ENCODE peak calls at places on chromosomes 16 and 17, in five cellular contexts. One of them, this sample, is unnamed.

GRCh38 chr16:27426423-27427408 is 24.7 kb downstream of the IL21R start:
- DNase-seq in tibial nerve: no peak
- DNase-seq in mucosa of descending colon: no peak
- DNase-seq in heart right ventricle: peak; percentile 8
- DNase-seq in retinal pigment epithelial cell: peak; percentile 33
- DNase-seq in this sample: no peak

GRCh38 chr16:907361-907760 is 63.4 kb downstream of the LMF1 start:
- DNase-seq in tibial nerve: no peak
- DNase-seq in mucosa of descending colon: no peak
- DNase-seq in retinal pigment epithelial cell: no peak
- DNase-seq in heart right ventricle: no peak
- DNase-seq in this sample: no peak

GRCh38 chr16:19138601-19139000 is 24.8 kb downstream of the ITPRIPL2 start:
- DNase-seq in heart right ventricle: peak; percentile 82
- DNase-seq in retinal pigment epithelial cell: no peak
- DNase-seq in mucosa of descending colon: peak; percentile 51
- DNase-seq in tibial nerve: peak; percentile 57
- DNase-seq in this sample: no peak

GRCh38 chr17:69335018-69335417 is 8.1 kb upstream of the ABCA5 start:
- DNase-seq in retinal pigment epithelial cell: peak; percentile 23
- DNase-seq in tibial nerve: no peak
- DNase-seq in mucosa of descending colon: no peak
- DNase-seq in heart right ventricle: no peak
- DNase-seq in this sample: no peak

GRCh38 chr16:27685802-27686201 is 135.9 kb downstream of the KATNIP start:
- DNase-seq in retinal pigment epithelial cell: no peak
- DNase-seq in tibial nerve: no peak
- DNase-seq in heart right ventricle: no peak
- DNase-seq in mucosa of descending colon: no peak
- DNase-seq in this sample: no peak

GRCh38 chr17:43545383-43545632 is 832 bp downstream of the ETV4 start:
- DNase-seq in retinal pigment epithelial cell: no peak
- DNase-seq in heart right ventricle: no peak
- DNase-seq in mucosa of descending colon: no peak
- DNase-seq in tibial nerve: no peak
- DNase-seq in this sample: no peak

GRCh38 chr17:68195667-68196393 is 52.0 kb upstream of the AMZ2 start:
- DNase-seq in mucosa of descending colon: no peak
- DNase-seq in tibial nerve: no peak
- DNase-seq in retinal pigment epithelial cell: no peak
- DNase-seq in heart right ventricle: no peak
- DNase-seq in this sample: no peak

GRCh38 chr17:77395609-77396008 is 254.8 kb downstream of the SEC14L1 start:
- DNase-seq in retinal pigment epithelial cell: no peak
- DNase-seq in heart right ventricle: no peak
- DNase-seq in tibial nerve: no peak
- DNase-seq in mucosa of descending colon: no peak
- DNase-seq in this sample: no peak

GRCh38 chr16:54325616-54326265 is 39.2 kb upstream of the IRX3 start:
- DNase-seq in retinal pigment epithelial cell: no peak
- DNase-seq in heart right ventricle: no peak
- DNase-seq in mucosa of descending colon: no peak
- DNase-seq in tibial nerve: no peak
- DNase-seq in this sample: no peak

GRCh38 chr16:21224800-21225199 is 8.7 kb upstream of the ANKS4B start:
- DNase-seq in heart right ventricle: no peak
- DNase-seq in mucosa of descending colon: no peak
- DNase-seq in tibial nerve: no peak
- DNase-seq in retinal pigment epithelial cell: no peak
- DNase-seq in this sample: no peak

GRCh38 chr16:66740010-66740409 is 11.4 kb downstream of the DYNC1LI2 start:
- DNase-seq in mucosa of descending colon: no peak
- DNase-seq in retinal pigment epithelial cell: no peak
- DNase-seq in heart right ventricle: no peak
- DNase-seq in tibial nerve: no peak
- DNase-seq in this sample: peak; percentile 33

GRCh38 chr16:85750021-85750826 is 672 bp downstream of the C16orf74 start:
- DNase-seq in tibial nerve: no peak
- DNase-seq in heart right ventricle: peak; percentile 22
- DNase-seq in mucosa of descending colon: peak; percentile 60
- DNase-seq in retinal pigment epithelial cell: no peak
- DNase-seq in this sample: peak; percentile 25

GRCh38 chr16:79328327-79329162 is 272.0 kb downstream of the MAF start:
- DNase-seq in retinal pigment epithelial cell: no peak
- DNase-seq in heart right ventricle: no peak
- DNase-seq in tibial nerve: no peak
- DNase-seq in mucosa of descending colon: no peak
- DNase-seq in this sample: no peak

GRCh38 chr17:74513987-74514631 is 17.2 kb downstream of the CD300LB start:
- DNase-seq in heart right ventricle: no peak
- DNase-seq in retinal pigment epithelial cell: peak; percentile 4
- DNase-seq in tibial nerve: no peak
- DNase-seq in mucosa of descending colon: no peak
- DNase-seq in this sample: peak; percentile 25

GRCh38 chr17:76935331-76935730 is 67.1 kb downstream of the MGAT5B start:
- DNase-seq in tibial nerve: no peak
- DNase-seq in heart right ventricle: no peak
- DNase-seq in mucosa of descending colon: no peak
- DNase-seq in retinal pigment epithelial cell: no peak
- DNase-seq in this sample: no peak

GRCh38 chr16:86768231-86768791 is 190.0 kb downstream of the FOXL1 start:
- DNase-seq in mucosa of descending colon: no peak
- DNase-seq in heart right ventricle: no peak
- DNase-seq in retinal pigment epithelial cell: no peak
- DNase-seq in tibial nerve: no peak
- DNase-seq in this sample: no peak

GRCh38 chr17:48577946-48578615 is at the start of gene HOXB4:
- DNase-seq in tibial nerve: peak; percentile 37
- DNase-seq in retinal pigment epithelial cell: no peak
- DNase-seq in mucosa of descending colon: peak; percentile 77
- DNase-seq in heart right ventricle: peak; percentile 20
- DNase-seq in this sample: peak; percentile 51

GRCh38 chr16:26454102-26454501 is 612.6 kb upstream of the C16orf82 start:
- DNase-seq in heart right ventricle: no peak
- DNase-seq in retinal pigment epithelial cell: no peak
- DNase-seq in mucosa of descending colon: no peak
- DNase-seq in tibial nerve: no peak
- DNase-seq in this sample: no peak

GRCh38 chr16:57563487-57563750 is 21.0 kb downstream of the ADGRG5 start:
- DNase-seq in tibial nerve: no peak
- DNase-seq in mucosa of descending colon: no peak
- DNase-seq in heart right ventricle: no peak
- DNase-seq in retinal pigment epithelial cell: no peak
- DNase-seq in this sample: no peak

GRCh38 chr17:45364531-45365390 is 47.9 kb upstream of the MAP3K14 start:
- DNase-seq in mucosa of descending colon: no peak
- DNase-seq in tibial nerve: peak; percentile 9
- DNase-seq in retinal pigment epithelial cell: no peak
- DNase-seq in heart right ventricle: no peak
- DNase-seq in this sample: no peak

GRCh38 chr16:86525696-86526095 is 15.4 kb downstream of the FOXF1 start:
- DNase-seq in mucosa of descending colon: no peak
- DNase-seq in heart right ventricle: no peak
- DNase-seq in tibial nerve: no peak
- DNase-seq in retinal pigment epithelial cell: no peak
- DNase-seq in this sample: no peak

GRCh38 chr16:8764486-8765250 is 32.8 kb downstream of the TMEM186 start:
- DNase-seq in retinal pigment epithelial cell: no peak
- DNase-seq in mucosa of descending colon: no peak
- DNase-seq in tibial nerve: no peak
- DNase-seq in heart right ventricle: no peak
- DNase-seq in this sample: no peak

GRCh38 chr17:21005367-21005766 is 37.4 kb downstream of the USP22 start:
- DNase-seq in heart right ventricle: no peak
- DNase-seq in tibial nerve: no peak
- DNase-seq in mucosa of descending colon: no peak
- DNase-seq in retinal pigment epithelial cell: no peak
- DNase-seq in this sample: no peak

GRCh38 chr17:39631403-39631802 is 4.7 kb downstream of the PPP1R1B start:
- DNase-seq in heart right ventricle: no peak
- DNase-seq in tibial nerve: no peak
- DNase-seq in retinal pigment epithelial cell: no peak
- DNase-seq in mucosa of descending colon: peak; percentile 73
- DNase-seq in this sample: no peak

GRCh38 chr16:31440511-31441184 is 1.9 kb downstream of the ZNF843 start:
- DNase-seq in heart right ventricle: no peak
- DNase-seq in tibial nerve: no peak
- DNase-seq in retinal pigment epithelial cell: no peak
- DNase-seq in mucosa of descending colon: no peak
- DNase-seq in this sample: no peak

GRCh38 chr16:29029168-29029994 is 44.5 kb downstream of the LAT start:
- DNase-seq in mucosa of descending colon: no peak
- DNase-seq in tibial nerve: no peak
- DNase-seq in retinal pigment epithelial cell: peak; percentile 98
- DNase-seq in heart right ventricle: no peak
- DNase-seq in this sample: no peak

GRCh38 chr17:64148699-64149098 is 18.8 kb upstream of the ERN1 start:
- DNase-seq in tibial nerve: no peak
- DNase-seq in retinal pigment epithelial cell: no peak
- DNase-seq in mucosa of descending colon: no peak
- DNase-seq in heart right ventricle: peak; percentile 45
- DNase-seq in this sample: no peak
- TF ChIP-seq CTCF in tibial nerve: no peak
- TF ChIP-seq CTCF in retinal pigment epithelial cell: peak; percentile 28
- TF ChIP-seq CTCF in mucosa of descending colon: no peak
- TF ChIP-seq CTCF in heart right ventricle: peak; percentile 53
- TF ChIP-seq CTCF in this sample: no peak

DNA sequence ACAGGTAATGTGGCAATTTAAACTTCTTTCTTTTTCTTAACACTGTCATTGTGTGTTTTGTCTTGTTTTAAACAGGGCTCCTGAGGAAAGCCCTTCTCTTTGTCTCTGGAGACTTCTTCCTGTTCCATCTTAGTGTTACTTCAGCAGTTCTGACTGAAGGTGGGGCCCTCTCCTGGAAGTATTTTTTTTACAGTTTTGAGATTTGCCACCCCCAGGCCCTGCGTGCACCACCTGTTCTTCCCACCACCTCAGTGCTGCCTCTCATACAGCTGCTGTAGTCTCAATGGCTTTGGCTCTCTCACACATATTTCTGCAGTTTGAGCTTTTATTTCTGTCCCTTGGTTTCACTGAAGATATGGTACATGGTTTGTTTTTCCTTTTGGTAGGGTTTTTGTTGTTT is 52.5 kb upstream of the ALDH3A1 start:
- DNase-seq in retinal pigment epithelial cell: no peak
- DNase-seq in tibial nerve: no peak
- DNase-seq in mucosa of descending colon: no peak
- DNase-seq in heart right ventricle: no peak
- DNase-seq in this sample: no peak
- TF ChIP-seq CTCF in retinal pigment epithelial cell: no peak
- TF ChIP-seq CTCF in tibial nerve: no peak
- TF ChIP-seq CTCF in mucosa of descending colon: no peak
- TF ChIP-seq CTCF in heart right ventricle: no peak
- TF ChIP-seq CTCF in this sample: no peak

DNA sequence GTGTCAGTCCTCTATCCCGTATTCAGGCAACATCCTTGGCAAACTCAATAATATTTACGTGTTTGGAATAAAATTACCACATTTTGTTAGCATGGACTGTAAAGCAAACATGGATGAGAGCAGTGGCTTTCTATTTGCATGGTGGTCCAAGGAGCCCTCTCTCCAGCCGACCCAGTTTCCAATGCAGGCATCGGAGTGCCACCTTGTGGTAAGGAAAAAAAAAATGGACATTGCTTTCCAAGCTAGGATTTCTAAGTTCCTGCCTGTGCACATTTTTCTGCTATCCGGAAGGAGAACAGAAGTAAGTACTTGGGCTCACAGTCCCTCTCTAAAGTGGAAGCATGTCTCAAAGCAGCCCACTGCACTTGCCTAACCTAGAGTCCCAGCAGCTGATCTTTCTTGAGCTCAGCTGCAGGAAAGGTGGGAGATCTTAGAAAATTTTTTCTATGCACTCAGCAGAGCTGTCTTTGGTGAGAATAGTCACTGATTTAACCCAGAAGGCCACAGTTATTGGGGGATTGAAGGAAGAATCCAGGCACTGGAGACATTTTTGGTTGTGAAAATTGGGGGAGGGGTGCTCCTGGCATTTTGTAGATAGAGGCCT is 46.0 kb upstream of the ERCC4 start:
- DNase-seq in retinal pigment epithelial cell: no peak
- DNase-seq in mucosa of descending colon: no peak
- DNase-seq in heart right ventricle: no peak
- DNase-seq in tibial nerve: no peak
- DNase-seq in this sample: peak; percentile 41
- TF ChIP-seq CTCF in retinal pigment epithelial cell: peak; percentile 44
- TF ChIP-seq CTCF in mucosa of descending colon: no peak
- TF ChIP-seq CTCF in heart right ventricle: peak; percentile 56
- TF ChIP-seq CTCF in tibial nerve: no peak
- TF ChIP-seq CTCF in this sample: peak; percentile 72

GRCh38 chr17:50115744-50116143 is 14.2 kb downstream of the SAMD14 start:
- DNase-seq in tibial nerve: no peak
- DNase-seq in retinal pigment epithelial cell: no peak
- DNase-seq in heart right ventricle: no peak
- DNase-seq in mucosa of descending colon: no peak
- DNase-seq in this sample: no peak

GRCh38 chr17:50118076-50118827 is 11.7 kb downstream of the SAMD14 start:
- DNase-seq in tibial nerve: no peak
- DNase-seq in heart right ventricle: no peak
- DNase-seq in retinal pigment epithelial cell: no peak
- DNase-seq in mucosa of descending colon: no peak
- DNase-seq in this sample: no peak

GRCh38 chr17:50114849-50115357 is 15.1 kb downstream of the SAMD14 start:
- DNase-seq in heart right ventricle: no peak
- DNase-seq in tibial nerve: no peak
- DNase-seq in retinal pigment epithelial cell: no peak
- DNase-seq in mucosa of descending colon: no peak
- DNase-seq in this sample: peak; percentile 36

GRCh38 chr17:50118828-50119218 is 11.1 kb downstream of the SAMD14 start:
- DNase-seq in retinal pigment epithelial cell: no peak
- DNase-seq in tibial nerve: no peak
- DNase-seq in heart right ventricle: no peak
- DNase-seq in mucosa of descending colon: no peak
- DNase-seq in this sample: no peak

DNA sequence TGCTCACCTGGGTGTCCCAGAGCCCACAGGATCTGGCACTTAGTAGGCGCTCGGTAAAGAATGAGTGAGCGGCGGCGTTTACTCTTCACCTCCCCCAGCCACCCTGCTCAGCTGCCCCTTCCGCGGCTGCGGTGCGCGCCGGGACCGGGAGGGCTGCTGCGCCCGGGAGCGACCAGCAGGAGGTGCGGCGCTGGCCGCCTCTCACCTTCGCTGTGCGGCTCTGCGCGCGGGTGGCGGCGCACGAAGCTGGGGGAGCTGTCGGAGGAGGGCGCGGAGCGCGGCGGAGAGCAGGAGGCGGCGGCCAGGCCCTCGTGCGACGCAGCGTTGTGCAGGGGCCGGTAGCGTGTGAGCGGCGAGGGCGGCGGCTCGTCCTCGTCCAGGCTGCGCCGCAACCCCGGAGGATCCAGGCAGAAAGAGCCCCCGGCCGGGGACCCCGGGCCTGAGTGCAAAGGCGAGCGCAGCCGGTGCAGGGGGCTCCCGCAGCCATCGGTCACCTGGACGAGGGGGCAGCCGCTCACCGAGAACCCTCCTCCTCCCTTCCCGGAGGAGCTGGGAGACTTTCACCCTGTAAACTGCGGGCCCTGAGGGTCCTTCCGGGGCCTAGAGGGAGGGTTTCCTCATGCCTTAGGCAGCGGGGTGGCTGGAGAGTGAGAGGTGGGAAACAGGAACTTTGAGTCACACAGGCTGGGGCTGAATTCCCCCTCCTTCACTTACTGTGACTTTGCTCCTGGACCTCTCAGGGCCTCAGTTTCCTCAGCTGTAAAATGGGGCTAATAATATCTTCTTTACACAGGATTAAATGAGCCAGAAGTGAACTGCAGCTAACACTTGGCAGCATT is 12.5 kb downstream of the SAMD14 start:
- DNase-seq in retinal pigment epithelial cell: no peak
- DNase-seq in tibial nerve: no peak
- DNase-seq in heart right ventricle: no peak
- DNase-seq in mucosa of descending colon: peak; percentile 80
- DNase-seq in this sample: peak; percentile 64
- TF ChIP-seq CTCF in retinal pigment epithelial cell: peak; percentile 68
- TF ChIP-seq CTCF in tibial nerve: peak; percentile 57
- TF ChIP-seq CTCF in heart right ventricle: peak; percentile 74
- TF ChIP-seq CTCF in mucosa of descending colon: peak; percentile 60
- TF ChIP-seq CTCF in this sample: peak; percentile 75

This sample was measured in neural crest cell.